ENCODE peak calls at places on chromosome 18, in nine cellular contexts. One of them, this sample, is unnamed.

GRCh38 chr18:74115046-74115445 is 32.6 kb downstream of the FBXO15 start:
- DNase-seq in occipital lobe: no peak
- DNase-seq in cerebellum: no peak
- DNase-seq in HEK293T: no peak
- DNase-seq in hypothalamus: no peak
- DNase-seq in left ventricle myocardium inferior: no peak
- DNase-seq in activated CD4-positive, CD25-positive, alpha-beta regulatory T cell treated with anti-CD3 and anti-CD28 coated beads, Interleukin-2, amount 50 U/mL, for 16 hours: no peak
- DNase-seq in T-helper 2 cell: no peak
- DNase-seq in AG09319: no peak
- DNase-seq in this sample: no peak

GRCh38 chr18:12032786-12033642 is 51.7 kb downstream of the IMPA2 start:
- DNase-seq in occipital lobe: no peak
- DNase-seq in cerebellum: no peak
- DNase-seq in HEK293T: no peak
- DNase-seq in hypothalamus: no peak
- DNase-seq in left ventricle myocardium inferior: no peak
- DNase-seq in activated CD4-positive, CD25-positive, alpha-beta regulatory T cell treated with anti-CD3 and anti-CD28 coated beads, Interleukin-2, amount 50 U/mL, for 16 hours: no peak
- DNase-seq in T-helper 2 cell: no peak
- DNase-seq in AG09319: no peak
- DNase-seq in this sample: no peak

GRCh38 chr18:31931886-31932240 is 11.1 kb downstream of the TRAPPC8 start:
- DNase-seq in occipital lobe: no peak
- DNase-seq in cerebellum: no peak
- DNase-seq in HEK293T: no peak
- DNase-seq in hypothalamus: no peak
- DNase-seq in left ventricle myocardium inferior: no peak
- DNase-seq in activated CD4-positive, CD25-positive, alpha-beta regulatory T cell treated with anti-CD3 and anti-CD28 coated beads, Interleukin-2, amount 50 U/mL, for 16 hours: no peak
- DNase-seq in T-helper 2 cell: no peak
- DNase-seq in AG09319: no peak
- DNase-seq in this sample: no peak

GRCh38 chr18:2424420-2424819 is 146.9 kb downstream of the METTL4 start:
- DNase-seq in occipital lobe: no peak
- DNase-seq in cerebellum: no peak
- DNase-seq in HEK293T: no peak
- DNase-seq in hypothalamus: no peak
- DNase-seq in left ventricle myocardium inferior: no peak
- DNase-seq in activated CD4-positive, CD25-positive, alpha-beta regulatory T cell treated with anti-CD3 and anti-CD28 coated beads, Interleukin-2, amount 50 U/mL, for 16 hours: no peak
- DNase-seq in T-helper 2 cell: no peak
- DNase-seq in AG09319: no peak
- DNase-seq in this sample: no peak

GRCh38 chr18:30618567-30618966 is 424.0 kb downstream of the DSC3 start:
- DNase-seq in occipital lobe: no peak
- DNase-seq in cerebellum: no peak
- DNase-seq in HEK293T: no peak
- DNase-seq in hypothalamus: no peak
- DNase-seq in left ventricle myocardium inferior: no peak
- DNase-seq in activated CD4-positive, CD25-positive, alpha-beta regulatory T cell treated with anti-CD3 and anti-CD28 coated beads, Interleukin-2, amount 50 U/mL, for 16 hours: no peak
- DNase-seq in T-helper 2 cell: no peak
- DNase-seq in AG09319: no peak
- DNase-seq in this sample: no peak

GRCh38 chr18:47422524-47422923 is 171.1 kb upstream of the SKOR2 start:
- DNase-seq in occipital lobe: no peak
- DNase-seq in cerebellum: no peak
- DNase-seq in HEK293T: peak
- DNase-seq in hypothalamus: no peak
- DNase-seq in left ventricle myocardium inferior: no peak
- DNase-seq in activated CD4-positive, CD25-positive, alpha-beta regulatory T cell treated with anti-CD3 and anti-CD28 coated beads, Interleukin-2, amount 50 U/mL, for 16 hours: no peak
- DNase-seq in T-helper 2 cell: no peak
- DNase-seq in AG09319: no peak
- DNase-seq in this sample: no peak

GRCh38 chr18:35876243-35876642 is 96.2 kb upstream of the RMP24 start:
- DNase-seq in occipital lobe: no peak
- DNase-seq in cerebellum: no peak
- DNase-seq in HEK293T: no peak
- DNase-seq in hypothalamus: no peak
- DNase-seq in left ventricle myocardium inferior: no peak
- DNase-seq in activated CD4-positive, CD25-positive, alpha-beta regulatory T cell treated with anti-CD3 and anti-CD28 coated beads, Interleukin-2, amount 50 U/mL, for 16 hours: no peak
- DNase-seq in T-helper 2 cell: no peak
- DNase-seq in AG09319: no peak
- DNase-seq in this sample: no peak

GRCh38 chr18:79855147-79855910 is 57.6 kb downstream of the KCNG2 start:
- DNase-seq in occipital lobe: no peak
- DNase-seq in cerebellum: no peak
- DNase-seq in HEK293T: no peak
- DNase-seq in hypothalamus: no peak
- DNase-seq in left ventricle myocardium inferior: no peak
- DNase-seq in activated CD4-positive, CD25-positive, alpha-beta regulatory T cell treated with anti-CD3 and anti-CD28 coated beads, Interleukin-2, amount 50 U/mL, for 16 hours: no peak
- DNase-seq in T-helper 2 cell: no peak
- DNase-seq in AG09319: no peak
- DNase-seq in this sample: no peak

GRCh38 chr18:515156-515815 is 14.8 kb upstream of the COLEC12 start:
- DNase-seq in occipital lobe: no peak
- DNase-seq in cerebellum: no peak
- DNase-seq in HEK293T: no peak
- DNase-seq in hypothalamus: no peak
- DNase-seq in left ventricle myocardium inferior: no peak
- DNase-seq in activated CD4-positive, CD25-positive, alpha-beta regulatory T cell treated with anti-CD3 and anti-CD28 coated beads, Interleukin-2, amount 50 U/mL, for 16 hours: no peak
- DNase-seq in T-helper 2 cell: no peak
- DNase-seq in AG09319: no peak
- DNase-seq in this sample: no peak

GRCh38 chr18:10035306-10035991 is 121.6 kb downstream of the VAPA start:
- DNase-seq in occipital lobe: no peak
- DNase-seq in cerebellum: no peak
- DNase-seq in HEK293T: no peak
- DNase-seq in hypothalamus: no peak
- DNase-seq in left ventricle myocardium inferior: no peak
- DNase-seq in activated CD4-positive, CD25-positive, alpha-beta regulatory T cell treated with anti-CD3 and anti-CD28 coated beads, Interleukin-2, amount 50 U/mL, for 16 hours: no peak
- DNase-seq in T-helper 2 cell: no peak
- DNase-seq in AG09319: no peak
- DNase-seq in this sample: peak

GRCh38 chr18:63022429-63023022 is 297.0 kb downstream of the BCL2 start:
- DNase-seq in occipital lobe: no peak
- DNase-seq in cerebellum: no peak
- DNase-seq in HEK293T: peak
- DNase-seq in hypothalamus: no peak
- DNase-seq in left ventricle myocardium inferior: no peak
- DNase-seq in activated CD4-positive, CD25-positive, alpha-beta regulatory T cell treated with anti-CD3 and anti-CD28 coated beads, Interleukin-2, amount 50 U/mL, for 16 hours: no peak
- DNase-seq in T-helper 2 cell: no peak
- DNase-seq in AG09319: no peak
- DNase-seq in this sample: no peak